ENCODE peak calls at places on chromosomes 11 and 22, in ten cellular contexts. G, U, D, E, J, R, W, Y, F and V are unnamed samples.

GRCh38 chr22:19875061-19875530 is 20.4 kb upstream of the GNB1L start:
- DNase-seq in G (no peak), U (no peak), D (no peak), E (no peak), J (no peak), R (no peak), W (no peak), Y (no peak), F (no peak), V (no peak)

GRCh38 chr11:120969993-120970392 is 53.9 kb upstream of the TBCEL start:
- DNase-seq in G (no peak), U (no peak), D (no peak), E (no peak), J (no peak), R (no peak), W (no peak), Y (no peak), F (no peak), V (no peak)

GRCh38 chr11:72141066-72141465 is 5.5 kb downstream of the FOLR3 start:
- DNase-seq in G (no peak), U (peak), D (no peak), E (peak), J (no peak), R (no peak), W (no peak), Y (no peak), F (peak), V (no peak)

GRCh38 chr22:19766235-19766505 is 5.6 kb downstream of the TBX1 start:
- DNase-seq in G (no peak), U (no peak), D (no peak), E (no peak), J (no peak), R (no peak), W (no peak), Y (no peak), F (no peak), V (no peak)

GRCh38 chr11:83063073-83063754 is 8.5 kb downstream of the RAB30 start:
- DNase-seq in G (peak), U (peak), D (no peak), E (peak), J (no peak), R (no peak), W (peak), Y (no peak), F (no peak), V (peak)

GRCh38 chr11:108206969-108207682 is 15.3 kb downstream of the NPAT start:
- DNase-seq in G (no peak), U (no peak), D (no peak), E (no peak), J (no peak), R (no peak), W (no peak), Y (no peak), F (no peak), V (no peak)

GRCh38 chr11:66363805-66364535 is 7.6 kb downstream of the SLC29A2 start:
- DNase-seq in G (peak), U (peak), D (peak), E (no peak), J (peak), R (no peak), W (peak), Y (peak), F (peak), V (peak)

GRCh38 chr11:36153581-36153980 is 135.6 kb downstream of the COMMD9 start:
- DNase-seq in G (no peak), U (peak), D (no peak), E (no peak), J (no peak), R (no peak), W (no peak), Y (no peak), F (no peak), V (peak)

GRCh38 chr11:66868726-66869291 is 11.9 kb downstream of the LRFN4 start:
- DNase-seq in G (peak), U (no peak), D (peak), E (no peak), J (no peak), R (peak), W (peak), Y (peak), F (no peak), V (peak)

GRCh38 chr22:45779351-45779750 is 107.7 kb downstream of the ATXN10 start:
- DNase-seq in G (no peak), U (no peak), D (no peak), E (no peak), J (no peak), R (no peak), W (no peak), Y (no peak), F (no peak), V (no peak)

GRCh38 chr11:13772223-13773046 is 104.0 kb downstream of the FAR1 start:
- DNase-seq in G (peak), U (peak), D (peak), E (peak), J (no peak), R (peak), W (peak), Y (no peak), F (peak), V (peak)

GRCh38 chr11:46982797-46983452 is 46.4 kb downstream of the CSTPP1 start:
- DNase-seq in G (no peak), U (no peak), D (no peak), E (no peak), J (no peak), R (no peak), W (no peak), Y (no peak), F (no peak), V (no peak)

GRCh38 chr22:44309647-44310046 is 3.1 kb downstream of the SHISAL1 start:
- DNase-seq in G (no peak), U (peak), D (no peak), E (no peak), J (peak), R (no peak), W (no peak), Y (no peak), F (no peak), V (no peak)

GRCh38 chr11:115645631-115646271 is 141.5 kb upstream of the CADM1 start:
- DNase-seq in G (no peak), U (no peak), D (no peak), E (no peak), J (peak), R (no peak), W (no peak), Y (no peak), F (no peak), V (peak)

GRCh38 chr11:17923213-17923612 is 89.6 kb downstream of the SERGEF start:
- DNase-seq in G (no peak), U (peak), D (no peak), E (peak), J (peak), R (no peak), W (no peak), Y (no peak), F (no peak), V (peak)

GRCh38 chr11:115659061-115659963 is 155.1 kb upstream of the CADM1 start:
- DNase-seq in G (no peak), U (no peak), D (peak), E (no peak), J (peak), R (no peak), W (no peak), Y (no peak), F (peak), V (peak)

GRCh38 chr11:3375552-3375951 is 3.4 kb downstream of the ZNF195 start:
- DNase-seq in G (no peak), U (peak), D (no peak), E (peak), J (no peak), R (no peak), W (no peak), Y (no peak), F (no peak), V (no peak)

GRCh38 chr11:126058090-126058489 is 4.6 kb downstream of the CDON start:
- DNase-seq in G (no peak), U (no peak), D (no peak), E (no peak), J (no peak), R (no peak), W (no peak), Y (no peak), F (no peak), V (no peak)

GRCh38 chr11:133064152-133064877 is 468.0 kb downstream of the OPCML start:
- DNase-seq in G (no peak), U (peak), D (peak), E (peak), J (peak), R (no peak), W (no peak), Y (no peak), F (peak), V (peak)

GRCh38 chr11:116219171-116219635 is 553.6 kb downstream of the BUD13 start:
- DNase-seq in G (no peak), U (no peak), D (no peak), E (peak), J (no peak), R (no peak), W (no peak), Y (no peak), F (no peak), V (no peak)

GRCh38 chr22:36469094-36469710 is 12.2 kb downstream of the TXN2 start:
- DNase-seq in G (no peak), U (no peak), D (no peak), E (peak), J (no peak), R (no peak), W (no peak), Y (no peak), F (no peak), V (no peak)